ENCODE peak calls at places on chromosomes 3 and 15, in six cellular contexts. B is gastrocnemius medialis, I is heart left ventricle, S is psoas muscle, O is IMR-90, L is cardiac muscle cell. V is an unnamed sample.

GRCh38 chr3:45009868-45010267 is 16.2 kb upstream of the CLEC3B start:
- DNase-seq in I (no peak), O (no peak), B (no peak), S (no peak), L (no peak), V (no peak)

GRCh38 chr3:161296814-161297213 is 74.5 kb downstream of the SPTSSB start:
- DNase-seq in I (no peak), L (no peak), O (no peak), S (no peak), B (no peak), V (no peak)

GRCh38 chr3:157438371-157438735 is 1.7 kb downstream of the PTX3 start:
- DNase-seq in L (peak; percentile 11), S (no peak), I (no peak), O (no peak), B (no peak), V (no peak)

GRCh38 chr3:33067484-33067883 is 29.5 kb downstream of the GLB1 start:
- DNase-seq in O (peak; percentile 81), B (no peak), S (no peak), I (no peak), L (no peak), V (peak; percentile 58)

GRCh38 chr15:92111756-92112155 is 258.2 kb downstream of the SLCO3A1 start:
- DNase-seq in L (no peak), B (no peak), O (no peak), S (no peak), I (no peak), V (no peak)

GRCh38 chr15:63834500-63835210 is 907 bp upstream of the HERC1 start:
- DNase-seq in O (no peak), B (no peak), S (no peak), L (no peak), I (no peak), V (no peak)

GRCh38 chr3:33940736-33941135 is 142.3 kb downstream of the PDCD6IP start:
- DNase-seq in B (no peak), O (no peak), S (no peak), I (no peak), L (peak; percentile 28), V (no peak)

GRCh38 chr15:45399381-45400212 is 21.3 kb upstream of the GATM start:
- DNase-seq in S (no peak), O (peak; percentile 66), I (no peak), L (peak; percentile 67), B (no peak), V (peak; percentile 73)

GRCh38 chr15:96147267-96147666 is 183.2 kb upstream of the NR2F2 start:
- DNase-seq in S (no peak), B (no peak), L (no peak), I (no peak), O (no peak), V (no peak)

GRCh38 chr3:13513913-13514517 is 33.9 kb downstream of the HDAC11 start:
- DNase-seq in O (no peak), L (no peak), I (no peak), B (no peak), S (no peak), V (no peak)

GRCh38 chr3:126446301-126446700 is 29.4 kb downstream of the ZXDC start:
- DNase-seq in O (no peak), S (no peak), L (no peak), B (no peak), I (no peak), V (no peak)

GRCh38 chr3:66808891-66809578 is 189.1 kb upstream of the KBTBD8 start:
- DNase-seq in I (no peak), B (no peak), S (no peak), O (no peak), L (no peak), V (no peak)

GRCh38 chr15:23823508-23823907 is 136.4 kb upstream of the NDN start:
- DNase-seq in I (no peak), L (peak; percentile 25), S (no peak), B (no peak), O (no peak), V (no peak)

GRCh38 chr3:42148982-42149432 is 57.9 kb downstream of the TRAK1 start:
- DNase-seq in I (peak; percentile 67), B (peak; percentile 78), L (peak; percentile 87), O (peak; percentile 91), S (peak; percentile 75), V (peak; percentile 92)

GRCh38 chr3:38247366-38248035 is 18.1 kb upstream of the SLC22A13 start:
- DNase-seq in I (no peak), L (peak; percentile 1), B (peak; percentile 34), O (peak; percentile 93), S (no peak), V (peak; percentile 87)

DNA sequence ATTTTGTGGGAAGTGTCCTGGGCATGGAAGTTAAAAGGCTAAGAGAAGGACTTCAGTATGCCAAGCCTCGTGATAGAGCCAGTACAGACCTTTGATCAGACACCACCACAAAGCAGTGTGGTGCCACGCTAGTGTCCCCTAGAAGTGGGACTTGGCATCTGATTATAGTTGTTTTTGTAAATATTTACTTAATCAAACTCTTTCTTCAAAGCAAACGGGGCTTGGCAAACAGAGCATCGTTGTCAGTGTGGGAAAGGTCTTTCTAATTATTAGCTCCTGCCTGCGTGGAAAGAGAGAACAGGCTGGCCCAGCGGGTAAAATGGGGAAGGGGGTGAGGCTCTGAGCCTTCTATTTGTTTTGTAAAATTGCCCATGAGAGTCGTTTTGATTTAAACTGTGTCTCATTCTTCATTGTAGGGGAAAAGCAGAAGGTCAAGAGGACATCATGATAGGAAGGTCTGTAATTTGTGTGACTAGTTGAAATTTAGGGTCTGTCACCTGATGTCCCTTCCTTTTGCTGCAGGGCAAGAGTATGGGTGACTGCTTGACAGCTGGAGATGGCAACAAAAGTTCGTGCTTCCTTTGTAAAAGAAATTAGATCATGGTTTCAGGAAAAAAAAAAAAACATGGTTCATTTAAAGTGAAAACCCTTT is 105.0 kb downstream of the IQCH start:
- DNase-seq in I (no peak), B (no peak), O (no peak), L (no peak), S (no peak), V (no peak)
- H3K4me3 ChIP-seq in I (no peak overlapping the region), B (no peak overlapping the region), O (no peak overlapping the region), L (no peak overlapping the region), S (no peak overlapping the region), V (no peak overlapping the region)

GRCh38 chr3:18951333-18951732 is 197.0 kb upstream of the KCNH8 start:
- DNase-seq in I (no peak), L (no peak), S (no peak), O (no peak), B (no peak), V (no peak)

GRCh38 chr3:18946524-18946923 is 201.8 kb upstream of the KCNH8 start:
- DNase-seq in S (no peak), I (no peak), O (no peak), L (peak; percentile 1), B (no peak), V (no peak)
- TF ChIP-seq CTCF in S (no peak), I (no peak), O (no peak), L (no peak), B (no peak), V (no peak)

GRCh38 chr15:77416954-77417353 is 3.0 kb downstream of the PEAK1 start:
- DNase-seq in O (no peak), B (no peak), S (no peak), L (no peak), I (no peak), V (peak; percentile 23)
- H3K4me3 ChIP-seq in O (no peak overlapping the region), B (no peak overlapping the region), S (no peak overlapping the region), L (no peak overlapping the region), I (no peak overlapping the region), V (peak overlapping the region; percentile 38)

GRCh38 chr3:137222736-137223135 is 265.0 kb downstream of the IL20RB start:
- DNase-seq in L (no peak), O (no peak), I (no peak), S (no peak), B (no peak), V (no peak)

GRCh38 chr3:137217733-137218132 is 259.9 kb downstream of the IL20RB start:
- DNase-seq in L (peak; percentile 42), I (no peak), O (no peak), B (no peak), S (no peak), V (no peak)
- TF ChIP-seq CTCF in L (peak; percentile 3), I (no peak), O (no peak), B (no peak), S (no peak), V (no peak)